ENCODE peak calls at places on chromosomes 3 and 15, in four cellular contexts. O, Q, B and X are unnamed samples. For H3K4me1 and H3K9me3, the result is how much of the 10 kb centered on the place peaks cover.

GRCh38 chr15:91593081-91593480 is 260.4 kb upstream of the SLCO3A1 start:
- DNase-seq in B (no peak), O (no peak), Q (no peak), X (no peak)

GRCh38 chr3:142787719-142788118 is 63.9 kb downstream of the TRPC1 start:
- DNase-seq in Q (no peak), B (no peak), O (no peak), X (no peak)

GRCh38 chr3:148992027-148992634 is 791 bp downstream of the GYG1 start:
- DNase-seq in O (no peak), B (peak), Q (peak), X (peak)

GRCh38 chr15:68553994-68554715 is 24.6 kb upstream of the CORO2B start:
- DNase-seq in B (peak), O (peak), Q (peak), X (peak)

GRCh38 chr15:59537384-59537783 is 74.2 kb upstream of the GCNT3 start:
- DNase-seq in Q (no peak), O (no peak), B (no peak), X (no peak)

GRCh38 chr3:71226565-71227281 is 356.8 kb downstream of the FOXP1 start:
- DNase-seq in Q (peak), B (no peak), O (peak), X (peak)

GRCh38 chr3:197224034-197224444 is 74.4 kb downstream of the DLG1 start:
- DNase-seq in B (no peak), O (no peak), Q (no peak), X (peak)

GRCh38 chr15:24823473-24823872 is 131.3 kb upstream of the SNRPN start:
- DNase-seq in Q (no peak), B (no peak), O (no peak), X (no peak)

GRCh38 chr3:12891985-12892839 is 50.8 kb upstream of the RPL32 start:
- DNase-seq in O (no peak), B (peak), Q (no peak), X (peak)

GRCh38 chr3:62416109-62416508 is 42.8 kb upstream of the FEZF2 start:
- DNase-seq in B (no peak), Q (no peak), O (no peak), X (no peak)

GRCh38 chr3:135134717-135135116 is 339.7 kb downstream of the EPHB1 start:
- DNase-seq in Q (no peak), O (no peak), B (no peak), X (no peak)

GRCh38 chr3:21506061-21506460 is 244.9 kb downstream of the ZNF385D start:
- DNase-seq in Q (no peak), B (no peak), O (no peak), X (no peak)

GRCh38 chr3:67381667-67382272 is 272.6 kb downstream of the SUCLG2 start:
- DNase-seq in B (no peak), Q (no peak), O (no peak), X (peak)

GRCh38 chr15:96331942-96332853 is 1.7 kb downstream of the NR2F2 start:
- DNase-seq in B (no peak), Q (no peak), O (no peak), X (no peak)

GRCh38 chr3:170506556-170506955 is 79.3 kb downstream of the SLC7A14 start:
- DNase-seq in O (no peak), B (no peak), Q (no peak), X (no peak)

GRCh38 chr3:73007992-73008712 is 11.5 kb downstream of the PPP4R2 start:
- DNase-seq in B (no peak), O (no peak), Q (no peak), X (no peak)

GRCh38 chr3:165994293-165994692 is 157.1 kb upstream of the BCHE start:
- DNase-seq in O (no peak), Q (no peak), B (no peak), X (no peak)

GRCh38 chr15:90342655-90343054 is 9.4 kb upstream of the ZNF774 start:
- DNase-seq in Q (no peak), B (no peak), O (no peak), X (peak)

GRCh38 chr15:68417897-68418296 is 14.1 kb downstream of the ITGA11 start:
- DNase-seq in O (no peak), Q (no peak), B (no peak), X (no peak)

GRCh38 chr3:30691249-30691880 is 85.0 kb downstream of the TGFBR2 start:
- DNase-seq in Q (no peak), B (no peak), O (no peak), X (no peak)

GRCh38 chr3:57815034-57815433 is 58.9 kb downstream of the SLMAP start:
- DNase-seq in B (no peak), Q (no peak), O (no peak), X (peak)

GRCh38 chr3:244041-244440 is 47.5 kb downstream of the CHL1 start:
- DNase-seq in B (no peak), Q (no peak), O (no peak), X (no peak)

GRCh38 chr3:186417791-186418190 is 55.8 kb upstream of the DGKG start:
- DNase-seq in O (no peak), B (no peak), Q (no peak), X (no peak)

GRCh38 chr15:83533548-83533947 is 86.4 kb downstream of the SH3GL3 start:
- DNase-seq in O (no peak), Q (no peak), B (no peak), X (no peak)

GRCh38 chr3:130963878-130964277 is 62.7 kb downstream of the ASTE1 start:
- DNase-seq in Q (no peak), B (no peak), O (no peak), X (no peak)

GRCh38 chr3:171001957-171002694 is 24.4 kb downstream of the SLC2A2 start:
- DNase-seq in B (no peak), Q (no peak), O (no peak), X (no peak)

GRCh38 chr3:11636372-11636760 is 7.3 kb downstream of the VGLL4 start:
- DNase-seq in O (no peak), B (no peak), Q (no peak), X (no peak)
- H3K4me1 ChIP-seq in O (under half), B (under half), Q (under half), X (half or more)

DNA sequence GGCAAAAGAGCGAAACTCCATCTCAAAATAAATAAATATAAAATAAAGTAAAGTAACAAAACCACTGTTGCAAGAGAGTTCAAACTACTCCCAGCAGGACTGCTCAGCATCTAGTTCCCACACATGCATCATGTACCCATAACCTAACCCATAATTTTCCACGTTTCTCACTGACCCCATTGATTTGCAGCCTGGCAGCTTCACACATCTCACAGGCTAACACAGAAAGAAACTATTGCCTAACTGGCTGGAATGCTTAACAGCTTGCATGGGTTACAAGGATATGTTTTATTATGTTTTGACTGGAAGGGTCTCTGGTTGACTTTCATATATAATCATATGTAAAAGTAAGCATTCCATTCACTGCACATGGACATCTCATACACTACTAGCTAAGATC is 55.6 kb upstream of the TBC1D23 start:
- DNase-seq in Q (no peak), O (no peak), B (no peak), X (no peak)
- H3K27ac ChIP-seq in Q (no peak), O (no peak), B (no peak), X (no peak)

GRCh38 chr15:76201536-76202255 is 109.6 kb downstream of the ETFA start:
- DNase-seq in Q (no peak), O (no peak), B (no peak), X (no peak)

GRCh38 chr15:76203346-76203745 is 107.9 kb downstream of the ETFA start:
- DNase-seq in Q (no peak), O (no peak), B (no peak), X (no peak)

GRCh38 chr15:76204916-76205460 is 106.3 kb downstream of the ETFA start:
- DNase-seq in O (no peak), B (no peak), Q (no peak), X (no peak)

GRCh38 chr15:76204558-76204845 is 106.8 kb downstream of the ETFA start:
- DNase-seq in Q (no peak), O (no peak), B (no peak), X (no peak)

DNA sequence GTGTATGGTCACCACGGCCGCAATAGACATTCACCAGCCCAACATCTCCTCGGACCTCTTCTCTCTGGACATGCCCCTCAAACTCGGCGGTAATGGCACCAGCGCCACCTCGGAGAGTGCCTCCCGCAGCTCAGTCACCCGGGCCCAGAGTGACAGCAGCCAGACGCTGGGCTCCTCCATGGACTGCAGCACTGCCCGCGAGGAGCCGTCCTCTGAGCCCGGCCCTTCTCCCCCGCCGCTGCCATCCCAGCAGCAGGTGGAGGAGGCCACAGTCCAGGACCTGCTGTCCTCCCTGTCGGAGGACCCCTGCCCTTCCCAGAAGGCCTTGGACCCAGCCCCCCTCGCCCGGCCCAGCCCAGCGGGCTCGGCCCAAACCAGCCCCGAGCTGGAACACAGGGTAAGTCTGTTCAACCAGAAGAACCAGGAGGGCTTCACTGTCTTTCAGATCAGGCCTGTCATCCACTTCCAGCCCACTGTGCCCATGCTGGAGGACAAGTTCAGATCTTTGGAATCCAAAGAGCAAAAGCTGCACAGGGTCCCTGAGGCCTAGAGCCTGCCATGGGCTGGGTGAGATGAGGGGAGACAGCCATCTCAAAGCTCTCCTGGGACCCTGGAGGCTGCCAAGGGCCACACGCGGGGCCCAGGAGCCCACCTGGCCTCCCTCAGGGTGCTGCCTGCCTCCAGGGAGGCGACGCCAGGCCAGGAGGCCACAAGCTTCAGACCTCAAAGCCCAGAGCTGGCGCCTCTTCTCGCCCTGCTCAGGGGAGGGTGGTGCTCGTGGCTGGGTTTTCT is 107.3 kb downstream of the ETFA start:
- DNase-seq in B (no peak), O (no peak), Q (no peak), X (no peak)
- H3K9me3 ChIP-seq in B (under half), O (under half), Q (under half), X (under half)

DNA sequence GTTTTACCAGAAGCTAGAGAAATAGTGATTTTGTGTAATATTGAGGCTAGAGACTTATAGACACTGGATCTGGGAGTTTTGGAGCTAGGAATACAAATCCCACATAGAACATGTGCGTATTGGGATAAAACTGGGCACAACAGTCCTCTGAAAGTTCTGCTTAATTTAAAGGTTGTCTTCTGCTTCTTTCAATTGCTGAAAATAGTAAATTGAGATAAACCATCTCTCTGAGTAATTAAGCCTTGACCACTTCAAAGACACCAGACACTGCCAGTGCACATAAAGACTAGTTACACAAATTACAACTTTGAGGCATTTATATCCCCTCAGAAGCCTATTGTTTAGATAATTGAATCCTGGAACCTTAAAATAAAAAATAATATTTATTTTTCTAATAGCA is 1382.6 kb downstream of the OTOL1 start:
- DNase-seq in B (no peak), Q (no peak), O (no peak), X (no peak)
- H3K4me1 ChIP-seq in B (under half), Q (under half), O (under half), X (under half)

GRCh38 chr15:63344737-63345390 is 36.8 kb downstream of the CA12 start:
- DNase-seq in O (no peak), Q (no peak), B (no peak), X (no peak)
- H3K27ac ChIP-seq in O (no peak), Q (no peak), B (no peak), X (no peak)

DNA sequence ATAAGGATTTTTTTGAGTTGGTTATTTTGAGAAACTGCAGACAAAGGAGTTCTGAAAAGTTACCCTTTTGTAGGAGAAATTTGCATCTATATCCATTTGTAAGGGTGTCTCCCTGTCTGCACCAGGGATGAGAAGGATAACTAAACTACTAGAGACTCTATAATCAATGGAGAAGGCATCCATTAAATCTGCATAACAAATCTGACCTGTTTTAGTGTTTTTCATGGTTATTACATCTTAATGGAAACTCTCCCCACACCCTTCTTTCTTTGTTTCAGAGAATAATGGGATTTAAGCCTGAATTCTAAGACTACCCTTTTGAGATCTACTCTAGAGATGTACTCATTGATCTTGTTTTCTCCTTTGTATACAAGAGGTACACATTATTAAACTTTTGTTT is 82.0 kb upstream of the DAZL start:
- DNase-seq in Q (no peak), O (no peak), B (no peak), X (no peak)
- H3K9me3 ChIP-seq in Q (under half), O (under half), B (under half), X (under half)

GRCh38 chr3:36932979-36933378 is 11.9 kb downstream of the TRANK1 start:
- DNase-seq in O (no peak), B (no peak), Q (no peak), X (no peak)
- H3K4me1 ChIP-seq in O (under half), B (under half), Q (under half), X (under half)

GRCh38 chr15:98715890-98716443 is 67.6 kb downstream of the IGF1R start:
- DNase-seq in B (no peak), O (no peak), Q (no peak), X (no peak)

GRCh38 chr15:98713585-98714001 is 65.3 kb downstream of the IGF1R start:
- DNase-seq in B (peak), O (no peak), Q (peak), X (peak)

GRCh38 chr15:98712845-98713584 is 64.7 kb downstream of the IGF1R start:
- DNase-seq in Q (no peak), B (no peak), O (no peak), X (no peak)

GRCh38 chr15:98714906-98715305 is 66.6 kb downstream of the IGF1R start:
- DNase-seq in O (no peak), B (no peak), Q (no peak), X (no peak)

DNA sequence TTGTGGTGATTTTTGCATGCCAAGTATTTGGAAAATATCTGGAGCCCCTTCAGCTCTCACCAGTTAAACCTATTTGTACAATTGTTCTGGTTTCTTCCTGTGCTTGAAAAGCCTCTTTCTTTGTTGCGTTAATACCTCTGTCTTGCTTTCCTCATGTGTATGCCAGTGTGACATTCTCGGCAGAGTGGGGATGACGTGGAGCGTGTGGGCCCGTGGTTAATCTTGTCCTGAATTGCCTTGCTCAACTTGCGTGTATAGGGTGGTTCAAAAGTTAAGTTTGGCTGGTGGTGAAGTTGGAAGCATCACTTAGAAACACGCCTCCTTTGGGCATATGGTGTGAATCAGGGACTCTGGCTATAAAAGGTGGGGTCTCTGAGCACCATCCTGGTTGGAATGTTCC is 67.1 kb downstream of the IGF1R start:
- DNase-seq in B (no peak), O (no peak), Q (no peak), X (no peak)
- H3K27ac ChIP-seq in B (peak), O (no peak), Q (no peak), X (no peak)